ENCODE peak calls at places on chromosomes 12 and 14, in six cellular contexts. K is neuronal stem cell, F is IMR-90, A is mesenchymal stem cell, S is H1, T is trophoblast cell. R is an unnamed sample. For H3K36me3, the result is how much of the 10 kb centered on the place peaks cover.

GRCh38 chr12:107704056-107704455 is 18.5 kb downstream of the PWP1 start:
- DNase-seq in K (no peak), F (peak), A (no peak), S (no peak), T (no peak), R (no peak)

GRCh38 chr14:27613102-27613501 is 1015.3 kb upstream of the NOVA1 start:
- DNase-seq in K (no peak), F (no peak), A (no peak), S (no peak), T (no peak), R (no peak)

GRCh38 chr12:108112815-108113556 is 16.1 kb upstream of the WSCD2 start:
- DNase-seq in K (peak), F (no peak), A (no peak), S (peak), T (no peak), R (peak)

GRCh38 chr12:90909069-90909676 is 45.8 kb downstream of the CCER1 start:
- DNase-seq in K (peak), F (peak), A (peak), S (no peak), T (peak), R (peak)

GRCh38 chr12:53602176-53602942 is 23.8 kb downstream of the ATF7 start:
- DNase-seq in K (no peak), F (no peak), A (no peak), S (no peak), T (no peak), R (no peak)

GRCh38 chr14:68663385-68664076 is 129.3 kb downstream of the ZFP36L1 start:
- DNase-seq in K (no peak), F (peak), A (no peak), S (no peak), T (no peak), R (no peak)

GRCh38 chr14:51082394-51082793 is 12.5 kb downstream of the TRIM9 start:
- DNase-seq in K (no peak), F (no peak), A (no peak), S (no peak), T (no peak), R (no peak)

GRCh38 chr14:37202265-37202664 is 4.5 kb downstream of the MIPOL1 start:
- DNase-seq in K (no peak), F (peak), A (peak), S (no peak), T (no peak), R (no peak)

GRCh38 chr14:89425931-89426330 is 8.9 kb upstream of the FOXN3 start:
- DNase-seq in K (no peak), F (peak), A (peak), S (no peak), T (peak), R (peak)

GRCh38 chr12:115341442-115341841 is 657.5 kb upstream of the TBX3 start:
- DNase-seq in K (no peak), F (peak), A (peak), S (no peak), T (peak), R (peak)

GRCh38 chr12:109549613-109550309 is 23.5 kb downstream of the MMAB start:
- DNase-seq in K (no peak), F (no peak), A (no peak), S (no peak), T (no peak), R (no peak)

GRCh38 chr12:44015333-44015941 is 179.6 kb downstream of the TMEM117 start:
- DNase-seq in K (peak), F (peak), A (peak), S (no peak), T (peak), R (peak)

GRCh38 chr12:104482113-104482512 is 25.4 kb downstream of the CHST11 start:
- DNase-seq in K (no peak), F (no peak), A (no peak), S (no peak), T (no peak), R (no peak)

GRCh38 chr12:109495012-109495411 is 17.6 kb downstream of the UBE3B start:
- DNase-seq in K (no peak), F (no peak), A (no peak), S (no peak), T (no peak), R (no peak)

GRCh38 chr12:104702565-104703139 is 245.9 kb downstream of the CHST11 start:
- DNase-seq in K (no peak), F (no peak), A (no peak), S (no peak), T (no peak), R (no peak)

GRCh38 chr12:69834147-69834546 is 9.1 kb downstream of the MYRFL start:
- DNase-seq in K (no peak), F (no peak), A (no peak), S (no peak), T (no peak), R (no peak)

GRCh38 chr12:57521475-57522018 is 1.1 kb upstream of the MBD6 start:
- DNase-seq in K (peak), F (peak), A (peak), S (no peak), T (no peak), R (peak)

GRCh38 chr12:119341988-119342387 is 7.5 kb downstream of the CCDC60 start:
- DNase-seq in K (no peak), F (no peak), A (no peak), S (no peak), T (no peak), R (no peak)

GRCh38 chr12:29610473-29611174 is 113.1 kb upstream of the OVCH1 start:
- DNase-seq in K (no peak), F (no peak), A (no peak), S (no peak), T (no peak), R (peak)

GRCh38 chr14:32203928-32204357 is 874 bp upstream of the RNU6-8 start:
- DNase-seq in K (peak), F (no peak), A (no peak), S (no peak), T (no peak), R (no peak)

GRCh38 chr12:124927325-124928094 is 13.1 kb upstream of the UBC start:
- DNase-seq in K (peak), F (peak), A (peak), S (no peak), T (peak), R (peak)

GRCh38 chr12:124928095-124928911 is 13.9 kb upstream of the UBC start:
- DNase-seq in K (no peak), F (peak), A (no peak), S (no peak), T (peak), R (no peak)

GRCh38 chr12:124930576-124930975 is 16.1 kb upstream of the UBC start:
- DNase-seq in K (no peak), F (no peak), A (no peak), S (no peak), T (no peak), R (no peak)

GRCh38 chr12:124929649-124930419 is 15.4 kb upstream of the UBC start:
- DNase-seq in K (no peak), F (no peak), A (no peak), S (no peak), T (no peak), R (no peak)

GRCh38 chr12:124928912-124929530 is 14.6 kb upstream of the UBC start:
- DNase-seq in K (no peak), F (no peak), A (no peak), S (no peak), T (peak), R (no peak)
- H3K27ac ChIP-seq in K (no peak), F (no peak), A (no peak), S (no peak), T (no peak), R (no peak)

DNA sequence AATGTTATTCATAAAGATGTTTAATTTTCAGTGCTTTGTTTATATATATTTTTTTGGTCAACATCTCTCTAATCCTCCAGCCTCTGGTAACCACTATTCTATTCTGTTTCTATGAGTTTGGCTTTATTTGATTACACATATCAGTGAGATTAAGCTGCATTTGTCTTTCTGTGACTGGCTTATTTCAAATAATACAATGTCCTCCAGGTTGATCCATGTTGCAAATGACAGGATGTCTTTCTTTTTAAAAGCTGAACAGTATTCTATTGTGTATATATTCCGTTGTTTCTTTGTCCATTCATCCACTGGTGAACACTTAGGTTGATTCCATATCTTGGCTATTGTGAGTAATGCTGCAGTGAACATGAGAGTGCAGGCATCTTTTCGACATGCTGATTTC is 142.3 kb downstream of the PRKCH start:
- DNase-seq in K (no peak), F (no peak), A (no peak), S (no peak), T (no peak), R (no peak)
- H3K36me3 ChIP-seq in K (under half), F (under half), A (under half), S (under half), T (under half), R (under half)

GRCh38 chr14:77097006-77097688 is 911 bp upstream of the CIPC start:
- DNase-seq in K (no peak), F (peak), A (no peak), S (no peak), T (peak), R (peak)
- H2AK5ac ChIP-seq in K (peak), F (peak), A (no peak), S (no peak), T (peak), R (peak)

GRCh38 chr14:25846232-25846631 is 751.6 kb downstream of the NOVA1 start:
- DNase-seq in K (no peak), F (no peak), A (no peak), S (no peak), T (no peak), R (no peak)
- H3K27ac ChIP-seq in K (no peak), F (no peak), A (no peak), S (no peak), T (no peak), R (no peak)

DNA sequence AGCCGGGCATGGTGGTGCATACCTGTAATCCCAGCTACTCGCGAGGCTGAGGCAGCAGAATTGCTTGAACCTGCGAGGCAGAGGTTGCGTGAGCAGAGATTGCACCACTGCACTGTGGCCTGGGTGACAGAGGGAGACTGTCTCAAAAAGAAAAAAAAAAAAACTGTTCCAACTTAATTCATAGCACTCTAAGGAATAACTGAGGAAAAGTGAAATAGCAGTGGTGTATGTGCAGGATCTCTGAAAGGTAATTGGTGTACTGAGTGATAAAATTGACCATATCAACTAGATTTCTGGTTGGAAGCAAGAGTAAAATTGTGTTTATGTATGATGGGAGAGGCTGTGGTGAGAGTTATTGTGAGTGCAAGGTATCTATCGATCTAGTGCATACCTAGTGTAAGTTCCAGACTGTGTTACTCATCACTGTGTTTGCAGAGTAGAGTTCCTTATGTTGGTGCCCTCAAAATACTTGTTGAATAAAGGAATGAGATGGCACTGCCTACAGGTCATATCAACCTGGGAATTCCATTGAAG is 6.3 kb downstream of the CAND1 start:
- DNase-seq in K (no peak), F (no peak), A (peak), S (no peak), T (peak), R (no peak)
- H3K36me3 ChIP-seq in K (under half), F (under half), A (under half), S (under half), T (under half), R (under half)